ENCODE peak calls at places on chromosome 21, in ten cellular contexts. G, M, N, R, B, X, O, I, W and J are unnamed samples.

GRCh38 chr21:28269173-28269572 is 723.5 kb downstream of the LTN1 start:
- DNase-seq in G (no peak), M (no peak), N (no peak), R (no peak), B (no peak), X (no peak), O (no peak), I (no peak), W (no peak), J (no peak)

GRCh38 chr21:30189763-30190162 is 23.2 kb upstream of the CLDN17 start:
- DNase-seq in G (no peak), M (no peak), N (no peak), R (no peak), B (no peak), X (peak; percentile 25), O (no peak), I (no peak), W (no peak), J (no peak)

GRCh38 chr21:24870633-24871032 is 736.6 kb downstream of the MRPL39 start:
- DNase-seq in G (no peak), M (no peak), N (no peak), R (no peak), B (no peak), X (no peak), O (no peak), I (no peak), W (no peak), J (no peak)

GRCh38 chr21:39756285-39756684 is 11.3 kb downstream of the IGSF5 start:
- DNase-seq in G (no peak), M (no peak), N (no peak), R (no peak), B (no peak), X (no peak), O (no peak), I (no peak), W (no peak), J (no peak)

GRCh38 chr21:38379171-38379570 is 119.1 kb downstream of the ERG start:
- DNase-seq in G (no peak), M (no peak), N (no peak), R (no peak), B (no peak), X (no peak), O (no peak), I (no peak), W (no peak), J (no peak)

GRCh38 chr21:35208810-35209517 is 159.9 kb upstream of the RUNX1 start:
- DNase-seq in G (no peak), M (no peak), N (peak; percentile 91), R (no peak), B (no peak), X (no peak), O (no peak), I (no peak), W (no peak), J (no peak)

GRCh38 chr21:39867198-39867650 is at the start of gene PCP4:
- DNase-seq in G (no peak), M (peak; percentile 95), N (no peak), R (peak; percentile 53), B (peak; percentile 48), X (peak; percentile 71), O (peak; percentile 51), I (no peak), W (peak; percentile 69), J (no peak)

GRCh38 chr21:21750124-21750825 is 752.1 kb downstream of the NCAM2 start:
- DNase-seq in G (no peak), M (no peak), N (no peak), R (no peak), B (no peak), X (no peak), O (no peak), I (no peak), W (no peak), J (no peak)

GRCh38 chr21:23968722-23969647 is 1638.3 kb downstream of the MRPL39 start:
- DNase-seq in G (no peak), M (no peak), N (peak; percentile 26), R (peak; percentile 61), B (peak; percentile 57), X (peak; percentile 62), O (no peak), I (no peak), W (no peak), J (no peak)

GRCh38 chr21:43020771-43021170 is 46.4 kb downstream of the PKNOX1 start:
- DNase-seq in G (no peak), M (peak; percentile 96), N (no peak), R (no peak), B (no peak), X (no peak), O (no peak), I (no peak), W (no peak), J (no peak)
- H3K36me3 ChIP-seq in G (peaks cover 46% of the 10 kb centered on the region), M (no peaks in the 10 kb centered on the region), N (peaks cover 57% of the 10 kb centered on the region), R (peaks cover 84% of the 10 kb centered on the region), B (peaks cover 99% of the 10 kb centered on the region), X (peaks cover 4% of the 10 kb centered on the region), O (no peaks in the 10 kb centered on the region), I (peaks cover 82% of the 10 kb centered on the region), W (no peaks in the 10 kb centered on the region), J (peaks cover 14% of the 10 kb centered on the region)

GRCh38 chr21:33554236-33554981 is 11.6 kb downstream of the SON start:
- DNase-seq in G (no peak), M (no peak), N (no peak), R (no peak), B (no peak), X (no peak), O (no peak), I (no peak), W (no peak), J (no peak)

GRCh38 chr21:33551664-33552063 is 8.8 kb downstream of the SON start:
- DNase-seq in G (no peak), M (no peak), N (no peak), R (no peak), B (no peak), X (no peak), O (no peak), I (no peak), W (no peak), J (no peak)

GRCh38 chr21:33554982-33555344 is 12.1 kb downstream of the SON start:
- DNase-seq in G (no peak), M (no peak), N (no peak), R (no peak), B (no peak), X (no peak), O (no peak), I (no peak), W (no peak), J (no peak)

GRCh38 chr21:33552093-33552998 is 9.5 kb downstream of the SON start:
- DNase-seq in G (no peak), M (no peak), N (peak; percentile 22), R (no peak), B (no peak), X (no peak), O (no peak), I (no peak), W (no peak), J (no peak)

DNA sequence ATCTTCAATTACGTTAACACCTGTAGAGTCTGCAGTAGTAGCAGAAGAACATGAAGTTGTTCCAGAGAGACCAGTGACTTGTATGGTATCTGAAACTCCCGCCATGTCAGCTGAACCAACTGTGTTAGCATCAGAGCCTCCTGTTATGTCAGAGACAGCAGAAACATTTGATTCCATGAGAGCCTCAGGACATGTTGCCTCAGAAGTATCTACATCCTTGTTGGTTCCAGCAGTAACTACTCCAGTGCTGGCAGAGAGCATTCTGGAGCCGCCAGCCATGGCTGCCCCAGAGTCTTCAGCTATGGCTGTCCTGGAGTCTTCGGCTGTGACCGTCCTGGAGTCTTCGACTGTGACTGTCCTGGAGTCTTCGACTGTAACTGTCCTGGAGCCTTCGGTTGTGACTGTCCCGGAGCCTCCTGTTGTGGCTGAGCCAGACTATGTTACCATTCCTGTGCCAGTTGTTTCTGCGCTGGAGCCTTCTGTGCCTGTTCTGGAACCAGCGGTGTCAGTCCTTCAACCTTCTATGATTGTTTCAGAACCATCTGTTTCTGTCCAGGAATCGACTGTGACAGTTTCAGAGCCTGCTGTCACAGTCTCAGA is 10.3 kb downstream of the SON start:
- DNase-seq in G (no peak), M (no peak), N (no peak), R (no peak), B (no peak), X (no peak), O (no peak), I (no peak), W (no peak), J (no peak)
- TF ChIP-seq POLR2A in G (no peak), M (no peak), N (no peak), R (no peak), B (no peak), X (no peak), O (no peak), I (no peak), W (no peak), J (no peak)

DNA sequence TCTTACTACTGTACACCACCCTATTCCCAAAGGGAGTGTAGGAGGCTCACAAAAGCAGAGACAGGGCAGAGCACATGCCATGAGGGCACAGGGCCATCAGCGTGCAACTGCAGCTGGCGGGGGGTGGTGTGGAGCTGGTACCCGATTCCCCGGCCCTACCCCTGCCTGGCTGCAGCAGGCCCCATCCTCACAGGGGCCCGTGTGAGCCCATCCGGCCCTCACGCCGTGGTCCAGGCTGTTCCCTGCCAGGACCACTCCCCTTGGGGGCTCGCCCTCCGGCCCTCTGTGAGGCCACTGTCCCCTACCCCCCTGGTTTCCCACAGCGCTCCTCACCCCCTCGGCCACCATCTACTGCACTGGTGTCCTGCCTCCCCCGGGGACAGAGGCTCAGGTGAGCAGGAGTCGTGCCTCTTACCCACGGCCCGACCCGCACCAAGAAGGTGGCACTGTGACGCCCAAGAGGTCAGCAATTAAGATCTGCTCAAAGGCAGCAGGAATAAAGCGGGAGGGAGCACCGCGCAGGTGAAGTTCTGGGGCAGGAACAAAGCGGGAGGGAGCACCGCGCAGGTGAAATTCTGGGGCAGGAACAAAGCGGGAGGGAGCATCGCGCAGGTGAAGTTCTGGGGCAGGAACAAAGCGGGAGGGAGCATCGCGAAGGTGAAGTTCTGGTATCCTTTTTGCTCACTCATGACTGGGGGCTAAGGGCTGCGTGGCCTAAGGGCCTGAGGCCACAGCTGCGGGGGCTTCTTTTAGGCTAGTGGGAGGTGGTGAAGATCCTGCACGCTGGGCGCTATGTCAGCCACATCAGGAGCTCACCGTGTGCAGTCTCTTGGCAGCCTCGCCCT is 3.9 kb downstream of the POFUT2 start:
- DNase-seq in G (no peak), M (no peak), N (no peak), R (no peak), B (peak; percentile 22), X (no peak), O (peak; percentile 35), I (no peak), W (peak; percentile 11), J (no peak)
- H3K36me3 ChIP-seq in G (peaks cover 53% of the 10 kb centered on the region), M (peaks cover 62% of the 10 kb centered on the region), N (peaks cover 62% of the 10 kb centered on the region), R (peaks cover 72% of the 10 kb centered on the region), B (peaks cover 73% of the 10 kb centered on the region), X (peaks cover 25% of the 10 kb centered on the region), O (no peaks in the 10 kb centered on the region), I (peaks cover 70% of the 10 kb centered on the region), W (no peaks in the 10 kb centered on the region), J (peaks cover 35% of the 10 kb centered on the region)

DNA sequence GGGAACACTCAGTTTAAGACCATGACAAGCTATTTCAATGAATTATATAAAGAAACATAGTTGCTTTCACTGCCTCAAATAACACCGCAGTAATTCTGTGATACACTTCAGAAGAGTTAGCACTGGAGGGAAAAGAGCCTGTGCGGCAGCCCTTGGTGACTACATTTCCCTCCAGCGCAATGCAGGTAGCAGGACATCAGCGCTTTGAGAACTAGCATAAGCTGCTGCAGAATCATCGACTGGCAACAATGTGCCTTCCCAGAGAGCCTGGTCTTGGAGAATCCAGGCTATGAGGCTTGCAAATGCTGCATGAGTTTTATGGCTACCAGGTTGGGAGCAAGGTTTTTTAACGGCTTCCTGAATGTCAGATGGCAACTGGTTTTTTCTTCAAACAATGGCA is 7.5 kb downstream of the NRIP1 start:
- DNase-seq in G (no peak), M (no peak), N (no peak), R (no peak), B (no peak), X (no peak), O (no peak), I (no peak), W (no peak), J (no peak)
- TF ChIP-seq POLR2A in G (no peak), M (no peak), N (no peak), R (no peak), B (no peak), X (no peak), O (no peak), I (no peak), W (no peak), J (no peak)